ENCODE peak calls at places on chromosomes 2 and 18, in nine cellular contexts. E is left ventricle myocardium inferior, Y is B cell, R is body of pancreas, Q is tibial artery, G is pancreas, X is OCI-LY7, Z is upper lobe of right lung, I is adrenal gland. M is an unnamed sample.

GRCh38 chr2:221895366-221896121 is 323.4 kb upstream of the EPHA4 start:
- DNase-seq in Q (no peak), I (no peak), X (no peak), Z (no peak), R (no peak), G (no peak), E (no peak), Y (no peak), M (no peak)

GRCh38 chr2:172082944-172083718 is 2.2 kb upstream of the DLX1 start:
- DNase-seq in Y (peak; percentile 24), I (no peak), Z (no peak), X (no peak), Q (no peak), R (no peak), G (no peak), E (no peak), M (peak; percentile 25)

GRCh38 chr2:208502288-208502687 is 95.7 kb downstream of the PTH2R start:
- DNase-seq in I (no peak), G (no peak), X (no peak), R (no peak), Z (no peak), Q (no peak), Y (no peak), E (no peak), M (no peak)

GRCh38 chr2:46303822-46304221 is 6.6 kb downstream of the EPAS1 start:
- DNase-seq in I (no peak), R (no peak), Y (no peak), Q (no peak), Z (no peak), E (no peak), X (no peak), G (no peak), M (no peak)

GRCh38 chr2:239660390-239661228 is 259.8 kb upstream of the HDAC4 start:
- DNase-seq in Z (no peak), G (no peak), Q (no peak), X (no peak), Y (no peak), I (no peak), E (no peak), R (no peak), M (no peak)

GRCh38 chr2:200092235-200092634 is 136.9 kb downstream of the MAIP1 start:
- DNase-seq in E (no peak), I (no peak), Z (no peak), G (no peak), X (no peak), R (no peak), Q (no peak), Y (no peak), M (no peak)

GRCh38 chr2:63378589-63378988 is 209.7 kb downstream of the WDPCP start:
- DNase-seq in Q (no peak), Z (no peak), E (no peak), R (no peak), G (no peak), X (no peak), I (no peak), Y (no peak), M (no peak)

GRCh38 chr2:226798422-226799210 is 1.0 kb downstream of the IRS1 start:
- DNase-seq in Q (peak; percentile 40), X (peak; percentile 89), Z (peak; percentile 77), E (peak; percentile 43), Y (peak; percentile 80), I (peak; percentile 57), R (peak; percentile 66), G (peak; percentile 56), M (no peak)

GRCh38 chr2:27217173-27218121 is at the start of gene CAD:
- DNase-seq in X (peak; percentile 93), G (peak; percentile 86), Y (peak; percentile 93), Q (peak; percentile 86), R (peak; percentile 90), Z (peak; percentile 95), E (peak; percentile 89), I (peak; percentile 83), M (peak; percentile 77)

GRCh38 chr2:70949086-70949485 is 13.4 kb downstream of the ATP6V1B1 start:
- DNase-seq in R (no peak), G (no peak), Q (no peak), Y (no peak), E (no peak), Z (no peak), I (peak; percentile 3), X (no peak), M (no peak)

GRCh38 chr18:31513189-31513907 is 15.4 kb downstream of the DSG2 start:
- DNase-seq in X (no peak), I (no peak), Y (no peak), Z (no peak), Q (no peak), E (no peak), G (no peak), R (no peak), M (no peak)

GRCh38 chr18:54210463-54210862 is 14.0 kb downstream of the MBD2 start:
- DNase-seq in I (no peak), E (no peak), G (no peak), Q (no peak), Y (no peak), Z (no peak), R (no peak), X (peak; percentile 51), M (no peak)

GRCh38 chr18:13810950-13811485 is 12.9 kb upstream of the MC5R start:
- DNase-seq in E (no peak), R (no peak), Z (no peak), G (no peak), Y (no peak), X (no peak), Q (no peak), I (no peak), M (no peak)

GRCh38 chr18:48032876-48033769 is 102.7 kb upstream of the SMAD2 start:
- DNase-seq in I (no peak), X (no peak), G (no peak), Z (peak; percentile 11), R (no peak), E (no peak), Q (peak; percentile 18), Y (no peak), M (no peak)

GRCh38 chr2:239549711-239550265 is 149.0 kb upstream of the HDAC4 start:
- DNase-seq in X (no peak), R (peak; percentile 13), Q (no peak), I (no peak), Y (no peak), G (no peak), E (no peak), Z (no peak), M (no peak)

DNA sequence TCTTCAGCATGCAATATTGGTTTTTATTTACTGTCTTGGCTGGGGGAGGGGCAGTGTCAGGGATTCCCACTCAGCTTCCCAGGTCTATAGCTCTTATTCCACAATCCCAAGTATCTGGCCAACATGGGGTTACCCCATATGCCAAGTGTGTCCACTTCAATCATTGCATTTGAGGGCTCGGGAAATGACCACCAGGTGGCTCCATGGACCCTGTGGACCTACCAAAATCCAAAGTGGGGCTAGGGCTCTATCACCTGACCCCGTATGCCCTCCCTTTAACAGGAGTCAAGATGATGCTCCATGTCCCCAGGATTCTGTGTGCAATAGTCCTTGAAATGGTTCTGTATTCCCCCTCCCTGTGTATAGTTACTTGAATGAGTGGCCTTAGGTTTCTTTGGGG is 12.1 kb upstream of the TRAF3IP1 start:
- DNase-seq in Z (peak; percentile 17), G (no peak), I (no peak), E (no peak), X (no peak), R (no peak), Y (no peak), Q (no peak), M (no peak)
- TF ChIP-seq CTCF in Z (no peak), G (no peak), I (no peak), E (peak; percentile 40), X (peak; percentile 52), R (no peak), Y (no peak), Q (no peak), M (no peak)

DNA sequence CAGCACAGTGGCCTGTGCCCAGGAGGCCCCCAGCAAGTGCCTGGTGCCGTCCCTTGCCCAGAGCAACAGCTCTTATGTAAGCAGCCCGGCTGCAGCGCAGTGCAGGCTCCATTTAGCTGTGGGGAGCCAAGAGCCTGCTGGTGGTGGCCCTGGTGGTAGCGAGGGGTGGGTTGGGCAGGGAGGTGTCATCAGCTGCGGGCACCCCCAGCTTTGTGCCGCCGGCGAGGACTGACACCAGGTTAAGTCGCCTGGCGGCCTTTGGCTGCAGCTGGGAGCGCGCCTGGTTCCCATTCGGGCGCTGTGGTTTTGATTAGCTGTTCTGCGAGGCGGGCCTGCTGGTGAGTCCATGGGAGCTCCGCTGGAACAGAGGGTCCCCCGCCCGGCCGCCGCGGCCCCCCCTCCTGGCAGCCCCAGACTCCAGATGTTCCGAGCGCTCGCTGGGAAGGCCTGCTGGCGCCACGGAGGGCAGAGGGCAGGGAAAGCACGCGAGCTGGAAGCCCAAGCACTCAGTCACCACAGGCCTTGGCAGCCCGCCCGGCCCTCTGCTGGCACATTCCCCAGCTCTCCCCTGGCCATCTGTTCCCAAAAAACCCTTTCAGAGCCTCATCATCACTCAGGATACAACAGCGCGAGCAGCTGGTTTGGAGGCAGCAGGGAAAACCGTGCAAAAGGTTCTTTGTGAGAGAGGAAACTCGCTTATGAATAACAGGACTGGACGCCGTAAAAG is 18.4 kb downstream of the ATOH8 start:
- DNase-seq in Z (peak; percentile 96), Y (no peak), X (no peak), R (peak; percentile 98), E (peak; percentile 99), Q (peak; percentile 99), I (peak; percentile 97), G (peak; percentile 97), M (peak; percentile 49)
- TF ChIP-seq CTCF in Z (peak; percentile 27), Y (no peak), X (no peak), R (peak; percentile 54), E (peak; percentile 33), Q (peak; percentile 34), I (peak; percentile 32), G (no peak), M (no peak)

GRCh38 chr2:159199751-159200465 is 86.6 kb downstream of the WDSUB1 start:
- DNase-seq in X (no peak), Z (no peak), Q (no peak), G (no peak), Y (no peak), R (no peak), E (no peak), I (no peak), M (no peak)
- TF ChIP-seq CTCF in X (no peak), Z (no peak), Q (no peak), G (no peak), Y (no peak), R (no peak), E (no peak), I (no peak), M (no peak)

GRCh38 chr18:46771141-46771540 is 14.3 kb upstream of the ST8SIA5 start:
- DNase-seq in X (no peak), R (no peak), I (no peak), E (no peak), Z (no peak), Q (no peak), Y (no peak), G (no peak), M (no peak)

GRCh38 chr18:46770708-46771107 is 13.9 kb upstream of the ST8SIA5 start:
- DNase-seq in G (no peak), Q (no peak), Z (no peak), R (no peak), E (no peak), X (no peak), Y (no peak), I (no peak), M (no peak)

GRCh38 chr18:46768166-46768921 is 11.5 kb upstream of the ST8SIA5 start:
- DNase-seq in Q (no peak), R (no peak), Z (no peak), I (no peak), X (no peak), G (no peak), Y (no peak), E (peak; percentile 68), M (no peak)

GRCh38 chr18:46767217-46767616 is 10.4 kb upstream of the ST8SIA5 start:
- DNase-seq in R (no peak), I (no peak), Y (no peak), X (no peak), G (no peak), Q (no peak), E (no peak), Z (no peak), M (no peak)

GRCh38 chr18:46772396-46772795 is 15.5 kb upstream of the ST8SIA5 start:
- DNase-seq in Q (no peak), Z (no peak), Y (no peak), E (no peak), X (peak; percentile 11), I (no peak), R (no peak), G (no peak), M (no peak)
- TF ChIP-seq CTCF in Q (no peak), Z (no peak), Y (no peak), E (no peak), X (peak; percentile 45), I (no peak), R (no peak), G (no peak), M (no peak)

M was measured in neural crest cell.